ENCODE peak calls at places on chromosomes 3 and 15, in eight cellular contexts. One of them, this sample, is unnamed.

GRCh38 chr3:103585809-103586208 is 1151.0 kb downstream of the ZPLD1 start:
- DNase-seq in fibroblast of gingiva: no peak
- DNase-seq in left ventricle myocardium inferior: no peak
- DNase-seq in central memory CD4-positive, alpha-beta T cell: no peak
- DNase-seq in stimulated activated CD4-positive, alpha-beta T cell treated with anti-CD3 and anti-CD28 coated beads, TNF-alpha, amount 100 ng/mL, for 4 hours: no peak
- DNase-seq in CD8-positive, alpha-beta T cell: no peak
- DNase-seq in stomach: no peak
- DNase-seq in fibroblast of the conjunctiva: no peak
- DNase-seq in this sample: no peak

GRCh38 chr15:89587955-89588354 is 12.7 kb downstream of the TICRR start:
- DNase-seq in fibroblast of gingiva: no peak
- DNase-seq in left ventricle myocardium inferior: no peak
- DNase-seq in central memory CD4-positive, alpha-beta T cell: no peak
- DNase-seq in stimulated activated CD4-positive, alpha-beta T cell treated with anti-CD3 and anti-CD28 coated beads, TNF-alpha, amount 100 ng/mL, for 4 hours: no peak
- DNase-seq in CD8-positive, alpha-beta T cell: no peak
- DNase-seq in stomach: no peak
- DNase-seq in fibroblast of the conjunctiva: no peak
- DNase-seq in this sample: peak

GRCh38 chr15:35289029-35289617 is 204.0 kb upstream of the NANOGP8 start:
- DNase-seq in fibroblast of gingiva: peak
- DNase-seq in left ventricle myocardium inferior: no peak
- DNase-seq in central memory CD4-positive, alpha-beta T cell: no peak
- DNase-seq in stimulated activated CD4-positive, alpha-beta T cell treated with anti-CD3 and anti-CD28 coated beads, TNF-alpha, amount 100 ng/mL, for 4 hours: no peak
- DNase-seq in CD8-positive, alpha-beta T cell: no peak
- DNase-seq in stomach: no peak
- DNase-seq in fibroblast of the conjunctiva: peak
- DNase-seq in this sample: peak

GRCh38 chr3:123635717-123636116 is 50.9 kb upstream of the HACD2 start:
- DNase-seq in fibroblast of gingiva: no peak
- DNase-seq in left ventricle myocardium inferior: no peak
- DNase-seq in central memory CD4-positive, alpha-beta T cell: no peak
- DNase-seq in stimulated activated CD4-positive, alpha-beta T cell treated with anti-CD3 and anti-CD28 coated beads, TNF-alpha, amount 100 ng/mL, for 4 hours: no peak
- DNase-seq in CD8-positive, alpha-beta T cell: no peak
- DNase-seq in stomach: no peak
- DNase-seq in fibroblast of the conjunctiva: no peak
- DNase-seq in this sample: no peak

GRCh38 chr3:24657870-24658535 is 163.4 kb upstream of the THRB start:
- DNase-seq in fibroblast of gingiva: no peak
- DNase-seq in left ventricle myocardium inferior: no peak
- DNase-seq in central memory CD4-positive, alpha-beta T cell: no peak
- DNase-seq in stimulated activated CD4-positive, alpha-beta T cell treated with anti-CD3 and anti-CD28 coated beads, TNF-alpha, amount 100 ng/mL, for 4 hours: no peak
- DNase-seq in CD8-positive, alpha-beta T cell: no peak
- DNase-seq in stomach: no peak
- DNase-seq in fibroblast of the conjunctiva: no peak
- DNase-seq in this sample: no peak

GRCh38 chr3:16026753-16027152 is 147.7 kb upstream of the GALNT15 start:
- DNase-seq in fibroblast of gingiva: peak
- DNase-seq in left ventricle myocardium inferior: no peak
- DNase-seq in central memory CD4-positive, alpha-beta T cell: no peak
- DNase-seq in stimulated activated CD4-positive, alpha-beta T cell treated with anti-CD3 and anti-CD28 coated beads, TNF-alpha, amount 100 ng/mL, for 4 hours: no peak
- DNase-seq in CD8-positive, alpha-beta T cell: no peak
- DNase-seq in stomach: no peak
- DNase-seq in fibroblast of the conjunctiva: no peak
- DNase-seq in this sample: no peak

GRCh38 chr15:81372571-81372970 is 1.4 kb downstream of the TMC3 start:
- DNase-seq in fibroblast of gingiva: no peak
- DNase-seq in left ventricle myocardium inferior: no peak
- DNase-seq in central memory CD4-positive, alpha-beta T cell: no peak
- DNase-seq in stimulated activated CD4-positive, alpha-beta T cell treated with anti-CD3 and anti-CD28 coated beads, TNF-alpha, amount 100 ng/mL, for 4 hours: no peak
- DNase-seq in CD8-positive, alpha-beta T cell: no peak
- DNase-seq in stomach: no peak
- DNase-seq in fibroblast of the conjunctiva: no peak
- DNase-seq in this sample: no peak

GRCh38 chr3:122562923-122563716 is 980 bp downstream of the PARP9 start:
- DNase-seq in fibroblast of gingiva: peak
- DNase-seq in left ventricle myocardium inferior: no peak
- DNase-seq in central memory CD4-positive, alpha-beta T cell: no peak
- DNase-seq in stimulated activated CD4-positive, alpha-beta T cell treated with anti-CD3 and anti-CD28 coated beads, TNF-alpha, amount 100 ng/mL, for 4 hours: no peak
- DNase-seq in CD8-positive, alpha-beta T cell: no peak
- DNase-seq in stomach: no peak
- DNase-seq in fibroblast of the conjunctiva: no peak
- DNase-seq in this sample: no peak

GRCh38 chr15:47340576-47340920 is 376.8 kb upstream of the SEMA6D start:
- DNase-seq in fibroblast of gingiva: no peak
- DNase-seq in left ventricle myocardium inferior: no peak
- DNase-seq in central memory CD4-positive, alpha-beta T cell: no peak
- DNase-seq in stimulated activated CD4-positive, alpha-beta T cell treated with anti-CD3 and anti-CD28 coated beads, TNF-alpha, amount 100 ng/mL, for 4 hours: no peak
- DNase-seq in CD8-positive, alpha-beta T cell: no peak
- DNase-seq in stomach: no peak
- DNase-seq in fibroblast of the conjunctiva: no peak
- DNase-seq in this sample: no peak

This sample was measured in RKO.